ENCODE peak calls at places on chromosomes 1 and 21, in four cellular contexts. G is uterus, Z is fibroblast of lung, Q is endodermal cell. V is an unnamed sample.

GRCh38 chr21:35025206-35026152 is 23.6 kb downstream of the RUNX1 start:
- DNase-seq in G (no peak), Z (no peak), Q (peak; percentile 16), V (no peak)

GRCh38 chr1:89167590-89168215 is 8.1 kb downstream of the GBP7 start:
- DNase-seq in G (no peak), Z (no peak), Q (no peak), V (no peak)

GRCh38 chr21:44300262-44300959 is 558 bp downstream of the PFKL start:
- DNase-seq in G (peak; percentile 70), Z (peak; percentile 24), Q (peak; percentile 82), V (peak; percentile 57)

GRCh38 chr1:60133848-60134247 is 60.3 kb upstream of the C1orf87 start:
- DNase-seq in G (no peak), Z (peak; percentile 76), Q (no peak), V (no peak)

GRCh38 chr1:109191377-109191776 is 22.3 kb upstream of the SARS1 start:
- DNase-seq in G (no peak), Z (no peak), Q (peak; percentile 87), V (no peak)

GRCh38 chr21:34701726-34702125 is 32.9 kb downstream of the CLIC6 start:
- DNase-seq in G (peak; percentile 27), Z (no peak), Q (no peak), V (no peak)

GRCh38 chr1:5891736-5892135 is 100.5 kb downstream of the NPHP4 start:
- DNase-seq in G (no peak), Z (peak; percentile 41), Q (no peak), V (no peak)

GRCh38 chr1:114509596-114510234 is 1.3 kb downstream of the TRIM33 start:
- DNase-seq in G (no peak), Z (no peak), Q (no peak), V (no peak)

GRCh38 chr1:67262735-67263134 is 44.9 kb upstream of the IL12RB2 start:
- DNase-seq in G (no peak), Z (no peak), Q (no peak), V (no peak)

GRCh38 chr1:206004821-206005220 is 1.6 kb upstream of the RAB7B start:
- DNase-seq in G (no peak), Z (peak; percentile 6), Q (peak; percentile 29), V (no peak)

GRCh38 chr1:30879126-30879786 is 29.3 kb downstream of the SDC3 start:
- DNase-seq in G (no peak), Z (no peak), Q (no peak), V (no peak)

DNA sequence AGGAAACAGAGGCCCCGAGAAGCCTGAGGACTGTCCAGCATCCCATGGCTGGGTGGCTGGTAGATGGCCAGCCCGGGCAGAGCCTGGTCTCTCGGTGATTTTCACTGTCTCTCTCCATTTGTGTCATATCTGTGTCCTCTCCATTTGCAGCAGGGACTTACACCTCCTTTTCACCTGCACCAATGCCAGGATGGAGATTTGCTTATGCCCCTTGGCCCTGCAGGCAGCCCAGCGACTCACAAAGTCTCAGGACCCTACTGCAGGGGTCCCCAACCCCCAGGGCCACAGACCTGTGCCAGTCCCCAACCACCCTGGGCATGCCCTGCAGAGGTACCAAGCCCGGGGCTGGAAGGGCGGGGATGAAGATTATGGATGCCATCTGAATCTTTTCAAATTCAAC is 201.6 kb downstream of the RHOU start:
- DNase-seq in G (no peak), Z (no peak), Q (no peak), V (no peak)
- H3K4me1 ChIP-seq in G (no peaks in the 10 kb centered on the region), Z (no peaks in the 10 kb centered on the region), Q (peaks cover 9% of the 10 kb centered on the region), V (no peaks in the 10 kb centered on the region)

GRCh38 chr1:151846062-151846568 is 6.5 kb upstream of the C2CD4D start:
- DNase-seq in G (no peak), Z (no peak), Q (peak; percentile 84), V (no peak)
- H3K27ac ChIP-seq in G (no peak overlapping the region), Z (no peak overlapping the region), Q (no peak overlapping the region), V (no peak overlapping the region)

DNA sequence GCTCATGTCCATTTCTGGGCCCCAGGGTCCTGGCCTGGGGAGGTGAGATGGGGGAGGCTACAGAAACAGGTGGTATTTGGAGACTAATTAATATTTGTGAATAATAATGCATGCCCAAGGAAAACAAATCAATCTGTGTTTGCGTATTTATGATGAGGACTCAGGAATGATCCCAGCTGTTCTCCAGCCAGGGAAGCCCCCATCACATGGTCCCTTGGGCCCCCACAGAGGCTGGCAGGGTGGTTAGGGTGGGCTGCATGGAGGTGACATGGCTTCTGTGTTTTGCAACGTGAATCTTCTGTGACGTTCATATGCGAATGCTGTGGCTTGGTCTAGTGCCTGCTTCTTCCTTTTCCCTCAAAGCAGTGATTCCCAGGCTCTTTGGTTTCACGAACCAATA is 10.5 kb downstream of the PTPRF start:
- DNase-seq in G (no peak), Z (no peak), Q (no peak), V (no peak)
- H3K4me1 ChIP-seq in G (peaks cover 9% of the 10 kb centered on the region), Z (no peaks in the 10 kb centered on the region), Q (peaks cover 10% of the 10 kb centered on the region), V (no peaks in the 10 kb centered on the region)

GRCh38 chr1:226698659-226699058 is 40.4 kb downstream of the ITPKB start:
- DNase-seq in G (no peak), Z (no peak), Q (no peak), V (no peak)

GRCh38 chr1:226695335-226695900 is 43.7 kb downstream of the ITPKB start:
- DNase-seq in G (no peak), Z (no peak), Q (no peak), V (no peak)

GRCh38 chr1:226697608-226698544 is 41.2 kb downstream of the ITPKB start:
- DNase-seq in G (no peak), Z (no peak), Q (no peak), V (no peak)

GRCh38 chr1:226697151-226697575 is 41.9 kb downstream of the ITPKB start:
- DNase-seq in G (no peak), Z (peak; percentile 85), Q (no peak), V (no peak)

GRCh38 chr1:226696552-226696951 is 42.5 kb downstream of the ITPKB start:
- DNase-seq in G (no peak), Z (peak; percentile 30), Q (no peak), V (no peak)
- H3K27ac ChIP-seq in G (no peak overlapping the region), Z (no peak overlapping the region), Q (no peak overlapping the region), V (peak overlapping the region; percentile 55)

GRCh38 chr1:226685196-226685820 is 53.8 kb downstream of the ITPKB start:
- DNase-seq in G (no peak), Z (no peak), Q (no peak), V (no peak)
- H3K4me1 ChIP-seq in G (peaks cover 13% of the 10 kb centered on the region), Z (peaks cover 8% of the 10 kb centered on the region), Q (peaks cover 24% of the 10 kb centered on the region), V (peaks cover 95% of the 10 kb centered on the region)

DNA sequence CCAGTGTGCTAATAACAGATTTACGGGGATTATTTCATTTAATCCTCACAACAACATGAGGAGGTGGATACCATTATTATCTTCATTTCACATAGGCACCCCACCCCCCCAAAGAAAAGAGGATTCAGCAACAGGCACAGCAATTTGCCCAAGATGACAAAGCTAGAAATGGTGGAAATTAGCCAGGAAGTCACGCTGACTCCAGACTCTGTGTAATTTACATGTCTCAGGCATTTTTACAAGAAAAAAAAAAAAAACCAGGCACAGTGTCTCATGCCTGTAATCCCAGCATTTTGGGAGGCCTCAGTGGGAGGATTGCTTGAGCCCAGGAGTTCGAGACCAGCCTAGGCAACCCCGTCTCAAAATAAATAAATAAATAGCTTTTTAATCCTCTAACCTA is 37.5 kb upstream of the PRDM2 start:
- DNase-seq in G (no peak), Z (peak; percentile 50), Q (no peak), V (no peak)
- H3K27ac ChIP-seq in G (peak overlapping the region; percentile 70), Z (no peak overlapping the region), Q (no peak overlapping the region), V (no peak overlapping the region)

GRCh38 chr1:175522880-175523279 is 220.5 kb downstream of the TNR start:
- DNase-seq in G (no peak), Z (no peak), Q (no peak), V (no peak)

GRCh38 chr1:175527773-175528172 is 215.6 kb downstream of the TNR start:
- DNase-seq in G (no peak), Z (no peak), Q (no peak), V (no peak)

GRCh38 chr1:175524003-175524402 is 219.4 kb downstream of the TNR start:
- DNase-seq in G (no peak), Z (no peak), Q (no peak), V (no peak)

GRCh38 chr1:175521265-175522040 is 221.9 kb downstream of the TNR start:
- DNase-seq in G (no peak), Z (no peak), Q (no peak), V (no peak)

GRCh38 chr1:175525222-175525621 is 218.2 kb downstream of the TNR start:
- DNase-seq in G (no peak), Z (no peak), Q (no peak), V (no peak)
- H3K4me1 ChIP-seq in G (no peaks in the 10 kb centered on the region), Z (no peaks in the 10 kb centered on the region), Q (no peaks in the 10 kb centered on the region), V (no peaks in the 10 kb centered on the region)

GRCh38 chr1:232978091-232978634 is 27.8 kb downstream of the NTPCR start:
- DNase-seq in G (no peak), Z (peak; percentile 19), Q (no peak), V (no peak)
- H3K27ac ChIP-seq in G (peak overlapping the region; percentile 9), Z (no peak overlapping the region), Q (no peak overlapping the region), V (no peak overlapping the region)

GRCh38 chr1:235298772-235299513 is 29.0 kb downstream of the ARID4B start:
- DNase-seq in G (no peak), Z (no peak), Q (no peak), V (no peak)
- H3K4me1 ChIP-seq in G (no peaks in the 10 kb centered on the region), Z (no peaks in the 10 kb centered on the region), Q (no peaks in the 10 kb centered on the region), V (peaks cover 53% of the 10 kb centered on the region)